ENCODE peak calls at places on chromosomes 7 and 10, in nine cellular contexts. L is upper lobe of right lung; Z is MCF 10A; Y is C1 segment of cervical spinal cord; M is activated CD4-positive, alpha-beta T cell treated with anti-CD3 and anti-CD28 coated beads for 24 hours; C is activated T-helper 2 cell treated with anti-CD3 and anti-CD28 coated beads, Interferon-gamma antibody, Interleukin-2, Interleukin-4, amounts not matched to agents 10 μg/mL and 5 μg/mL and 100 μg/mL, durations not matched to agents 14 hours and 24 hours and 36 hours; O is NCI-H146; N is transverse colon; U is stimulated activated naive CD4-positive, alpha-beta T cell. F is an unnamed sample.

GRCh38 chr7:20019757-20020432 is 197.3 kb downstream of the MACC1 start:
- DNase-seq in U (no peak), Z (no peak), M (no peak), N (no peak), L (no peak), O (no peak), C (no peak), Y (no peak), F (no peak)

GRCh38 chr7:44148961-44149550 is 7.9 kb upstream of the MYL7 start:
- DNase-seq in N (no peak), O (no peak), Y (no peak), M (no peak), U (no peak), C (no peak), Z (no peak), L (no peak), F (no peak)

GRCh38 chr10:46005383-46005782 is 25.0 kb downstream of the NCOA4 start:
- DNase-seq in Z (no peak), L (no peak), O (no peak), U (no peak), C (no peak), N (no peak), Y (no peak), M (no peak), F (no peak)

GRCh38 chr7:120272896-120273475 is at the start of gene KCND2:
- DNase-seq in L (peak), M (no peak), N (no peak), Z (no peak), Y (no peak), O (peak), U (no peak), C (no peak), F (peak)

GRCh38 chr7:91031757-91032156 is 232.5 kb upstream of the FZD1 start:
- DNase-seq in L (no peak), O (peak), M (no peak), Y (no peak), Z (no peak), U (no peak), N (no peak), C (no peak), F (no peak)

GRCh38 chr10:84948644-84949043 is 620.3 kb downstream of the CCSER2 start:
- DNase-seq in U (no peak), N (no peak), C (no peak), Z (no peak), O (no peak), Y (no peak), M (no peak), L (no peak), F (no peak)

GRCh38 chr7:29398011-29398410 is 165.6 kb upstream of the PRR15 start:
- DNase-seq in Y (no peak), U (no peak), Z (no peak), M (no peak), O (peak), C (no peak), L (no peak), N (no peak), F (no peak)

GRCh38 chr10:58266826-58267712 is 625 bp downstream of the IPMK start:
- DNase-seq in N (peak), Y (peak), C (peak), M (no peak), Z (peak), L (peak), O (peak), U (peak), F (peak)

F was measured in G401.